ENCODE peak calls at places on chromosome 16, in four cellular contexts. E is GM12865; J is stimulated activated CD8-positive, alpha-beta memory T cell treated with anti-CD3 and anti-CD28 coated beads, Interleukin-15, amount 100 ng/mL, for 48 hours; C is GM20000. P is an unnamed sample.
A peak's percentile ranks its signal among the peaks of the same experiment; 100 is the strongest.

GRCh38 chr16:29256501-29256981 is 150.0 kb downstream of the NPIPB11 start:
- DNase-seq in E (no peak), C (no peak), J (no peak), P (no peak)

GRCh38 chr16:56589141-56590039 is at the start of gene MT3:
- DNase-seq in E (no peak), C (no peak), J (no peak), P (no peak)

GRCh38 chr16:89270666-89271345 is 53.3 kb downstream of the ZNF778 start:
- DNase-seq in C (no peak), J (no peak), E (no peak), P (no peak)

GRCh38 chr16:27642753-27643152 is 92.8 kb downstream of the KATNIP start:
- DNase-seq in E (peak; percentile 28), J (no peak), C (no peak), P (peak; percentile 32)

GRCh38 chr16:50467559-50467942 is 80.6 kb upstream of the NKD1 start:
- DNase-seq in C (no peak), E (no peak), J (no peak), P (no peak)

GRCh38 chr16:23679986-23680336 is 1.3 kb downstream of the PLK1 start:
- DNase-seq in C (no peak), J (no peak), E (no peak), P (no peak)

GRCh38 chr16:66419527-66419926 is 7.6 kb upstream of the BEAN1 start:
- DNase-seq in E (no peak), C (no peak), J (no peak), P (no peak)

GRCh38 chr16:12758031-12758669 is 45.5 kb downstream of the CPPED1 start:
- DNase-seq in C (no peak), E (no peak), J (no peak), P (no peak)

GRCh38 chr16:3282103-3282746 is 1.1 kb upstream of the ZNF263 start:
- DNase-seq in E (no peak), J (no peak), C (no peak), P (no peak)

GRCh38 chr16:76899767-76900166 is 291.2 kb upstream of the MON1B start:
- DNase-seq in E (no peak), J (no peak), C (no peak), P (no peak)

GRCh38 chr16:3469736-3470135 is 25.6 kb downstream of the C16orf90 start:
- DNase-seq in C (no peak), E (no peak), J (no peak), P (no peak)

GRCh38 chr16:78045865-78046581 is 23.7 kb downstream of the CLEC3A start:
- DNase-seq in C (peak; percentile 54), J (peak; percentile 2), E (peak; percentile 45), P (no peak)

GRCh38 chr16:47617732-47618131 is 156.6 kb downstream of the PHKB start:
- DNase-seq in C (no peak), E (no peak), J (no peak), P (no peak)

GRCh38 chr16:74760007-74760767 is 14.4 kb downstream of the FA2H start:
- DNase-seq in E (peak; percentile 76), J (no peak), C (no peak), P (peak; percentile 73)

GRCh38 chr16:89924298-89924924 is 1.3 kb downstream of the TUBB3 start:
- DNase-seq in C (peak; percentile 67), E (peak; percentile 37), J (no peak), P (peak; percentile 50)

GRCh38 chr16:65786916-65787315 is 579.6 kb upstream of the CDH5 start:
- DNase-seq in E (no peak), C (no peak), J (no peak), P (no peak)

GRCh38 chr16:92431-93339 is 14.7 kb downstream of the MPG start:
- DNase-seq in C (no peak), E (no peak), J (no peak), P (no peak)

GRCh38 chr16:86532526-86532815 is 22.1 kb downstream of the FOXF1 start:
- DNase-seq in E (no peak), C (no peak), J (no peak), P (no peak)

GRCh38 chr16:22296225-22297113 is 740 bp upstream of the POLR3E start:
- DNase-seq in E (no peak), J (no peak), C (no peak), P (no peak)

GRCh38 chr16:54066451-54067056 is 220.0 kb downstream of the IRX3 start:
- DNase-seq in C (no peak), E (no peak), J (no peak), P (no peak)

P was measured in HCEC 1CT.